ENCODE peak calls at places on chromosomes 3 and 15, in ten cellular contexts. Z is naive thymus-derived CD8-positive, alpha-beta T cell; D is GM20000; U is iPS-NIHi11; H is NCI-H774; K is endothelial cell; J is SK-N-DZ; T is cardiac fibroblast; E is fibroblast of lung; L is NCI-H1092 treated with DMSO at 0.1 percent for 48 hours. I is an unnamed sample.

GRCh38 chr3:85567074-85567676 is 608.4 kb downstream of the CADM2 start:
- DNase-seq in Z (no peak), D (peak), U (peak), H (no peak), K (peak), J (peak), T (peak), E (peak), L (peak), I (peak)

GRCh38 chr3:112640333-112640863 is 545 bp downstream of the CCDC80 start:
- DNase-seq in Z (no peak), D (no peak), U (no peak), H (no peak), K (no peak), J (peak), T (peak), E (peak), L (no peak), I (no peak)

GRCh38 chr3:178930116-178930515 is 141.5 kb downstream of the ZMAT3 start:
- DNase-seq in Z (no peak), D (no peak), U (no peak), H (no peak), K (no peak), J (no peak), T (no peak), E (no peak), L (no peak), I (no peak)

GRCh38 chr15:73518180-73518862 is 75.4 kb downstream of the REC114 start:
- DNase-seq in Z (no peak), D (no peak), U (peak), H (no peak), K (no peak), J (peak), T (no peak), E (no peak), L (no peak), I (no peak)

GRCh38 chr3:178182337-178182761 is 353.9 kb upstream of the KCNMB2 start:
- DNase-seq in Z (no peak), D (no peak), U (no peak), H (no peak), K (no peak), J (no peak), T (no peak), E (no peak), L (peak), I (peak)

GRCh38 chr3:185988080-185988815 is 50.4 kb upstream of the TRA2B start:
- DNase-seq in Z (no peak), D (no peak), U (peak), H (no peak), K (no peak), J (no peak), T (no peak), E (no peak), L (peak), I (peak)

GRCh38 chr3:72694398-72694797 is 153.8 kb downstream of the SHQ1 start:
- DNase-seq in Z (no peak), D (no peak), U (no peak), H (no peak), K (no peak), J (no peak), T (peak), E (peak), L (no peak), I (no peak)

GRCh38 chr3:147431746-147432145 is 22.6 kb downstream of the ZIC1 start:
- DNase-seq in Z (no peak), D (no peak), U (no peak), H (no peak), K (no peak), J (no peak), T (no peak), E (no peak), L (no peak), I (no peak)

GRCh38 chr3:57140894-57141293 is 24.3 kb downstream of the IL17RD start:
- DNase-seq in Z (no peak), D (no peak), U (no peak), H (no peak), K (no peak), J (no peak), T (no peak), E (no peak), L (no peak), I (no peak)

GRCh38 chr3:157464283-157464682 is 27.6 kb downstream of the PTX3 start:
- DNase-seq in Z (no peak), D (no peak), U (no peak), H (no peak), K (no peak), J (no peak), T (peak), E (peak), L (no peak), I (no peak)

GRCh38 chr15:63251701-63252100 is 25.7 kb upstream of the APH1B start:
- DNase-seq in Z (no peak), D (no peak), U (no peak), H (no peak), K (no peak), J (no peak), T (no peak), E (no peak), L (no peak), I (no peak)

GRCh38 chr3:164418426-164418825 is 659.9 kb downstream of the SI start:
- DNase-seq in Z (no peak), D (no peak), U (no peak), H (peak), K (no peak), J (no peak), T (no peak), E (no peak), L (peak), I (peak)

GRCh38 chr3:41094351-41094750 is 105.0 kb upstream of the CTNNB1 start:
- DNase-seq in Z (no peak), D (no peak), U (no peak), H (no peak), K (no peak), J (no peak), T (no peak), E (no peak), L (no peak), I (no peak)

GRCh38 chr15:98723195-98723594 is 74.9 kb downstream of the IGF1R start:
- DNase-seq in Z (no peak), D (no peak), U (no peak), H (no peak), K (no peak), J (no peak), T (no peak), E (no peak), L (no peak), I (no peak)

GRCh38 chr3:48289659-48290058 is 43.8 kb downstream of the SPINK8 start:
- DNase-seq in Z (no peak), D (no peak), U (no peak), H (no peak), K (no peak), J (no peak), T (no peak), E (no peak), L (no peak), I (no peak)

GRCh38 chr3:117903226-117903625 is 1131.4 kb downstream of the IGSF11 start:
- DNase-seq in Z (no peak), D (no peak), U (no peak), H (no peak), K (no peak), J (no peak), T (peak), E (peak), L (no peak), I (no peak)

GRCh38 chr15:77021803-77022381 is 27.0 kb downstream of the PSTPIP1 start:
- DNase-seq in Z (peak), D (peak), U (no peak), H (no peak), K (no peak), J (no peak), T (peak), E (peak), L (no peak), I (no peak)